ENCODE peak calls at places on chromosome 5, in six cellular contexts. One of them, this sample, is unnamed.

GRCh38 chr5:133902521-133903118 is 65.8 kb downstream of the C5orf15 start:
- DNase-seq in OCI-LY7: no peak
- DNase-seq in MM.1S: no peak
- DNase-seq in SK-N-SH: no peak
- DNase-seq in neural progenitor cell: no peak
- DNase-seq in hepatocyte: no peak
- DNase-seq in this sample: no peak

GRCh38 chr5:139027150-139027549 is 152.0 kb upstream of the LRRTM2 start:
- DNase-seq in hepatocyte: no peak
- DNase-seq in OCI-LY7: no peak
- DNase-seq in SK-N-SH: no peak
- DNase-seq in MM.1S: no peak
- DNase-seq in neural progenitor cell: no peak
- DNase-seq in this sample: no peak

GRCh38 chr5:42767491-42768105 is 11.0 kb downstream of the CCDC152 start:
- DNase-seq in SK-N-SH: peak; percentile 21
- DNase-seq in OCI-LY7: peak; percentile 27
- DNase-seq in MM.1S: peak; percentile 39
- DNase-seq in neural progenitor cell: peak; percentile 34
- DNase-seq in hepatocyte: peak; percentile 49
- DNase-seq in this sample: peak; percentile 74

GRCh38 chr5:43543434-43543833 is 13.4 kb downstream of the PAIP1 start:
- DNase-seq in OCI-LY7: no peak
- DNase-seq in MM.1S: no peak
- DNase-seq in neural progenitor cell: no peak
- DNase-seq in SK-N-SH: no peak
- DNase-seq in hepatocyte: no peak
- DNase-seq in this sample: no peak

GRCh38 chr5:72378636-72379289 is 58.6 kb downstream of the PTCD2 start:
- DNase-seq in OCI-LY7: no peak
- DNase-seq in neural progenitor cell: no peak
- DNase-seq in MM.1S: no peak
- DNase-seq in hepatocyte: peak; percentile 27
- DNase-seq in SK-N-SH: peak; percentile 21
- DNase-seq in this sample: peak; percentile 91

GRCh38 chr5:133754575-133755169 is 142.3 kb upstream of the FSTL4 start:
- DNase-seq in neural progenitor cell: peak; percentile 63
- DNase-seq in SK-N-SH: no peak
- DNase-seq in hepatocyte: peak; percentile 58
- DNase-seq in OCI-LY7: peak; percentile 43
- DNase-seq in MM.1S: peak; percentile 60
- DNase-seq in this sample: peak; percentile 36

GRCh38 chr5:116669261-116670049 is 94.8 kb upstream of the SEMA6A start:
- DNase-seq in SK-N-SH: no peak
- DNase-seq in OCI-LY7: no peak
- DNase-seq in hepatocyte: no peak
- DNase-seq in MM.1S: no peak
- DNase-seq in neural progenitor cell: no peak
- DNase-seq in this sample: no peak

GRCh38 chr5:78511116-78511906 is 137.3 kb downstream of the LHFPL2 start:
- DNase-seq in hepatocyte: no peak
- DNase-seq in MM.1S: no peak
- DNase-seq in SK-N-SH: no peak
- DNase-seq in neural progenitor cell: no peak
- DNase-seq in OCI-LY7: no peak
- DNase-seq in this sample: no peak

GRCh38 chr5:115377468-115378217 is 81.2 kb upstream of the CCDC112 start:
- DNase-seq in MM.1S: peak; percentile 80
- DNase-seq in neural progenitor cell: no peak
- DNase-seq in hepatocyte: peak; percentile 46
- DNase-seq in OCI-LY7: no peak
- DNase-seq in SK-N-SH: no peak
- DNase-seq in this sample: peak; percentile 86

GRCh38 chr5:61263561-61264272 is 68.3 kb upstream of the ZSWIM6 start:
- DNase-seq in SK-N-SH: no peak
- DNase-seq in neural progenitor cell: no peak
- DNase-seq in MM.1S: no peak
- DNase-seq in hepatocyte: no peak
- DNase-seq in OCI-LY7: no peak
- DNase-seq in this sample: no peak

GRCh38 chr5:125257057-125257970 is 510.9 kb upstream of the ZNF608 start:
- DNase-seq in MM.1S: no peak
- DNase-seq in OCI-LY7: no peak
- DNase-seq in SK-N-SH: peak; percentile 6
- DNase-seq in neural progenitor cell: no peak
- DNase-seq in hepatocyte: no peak
- DNase-seq in this sample: no peak

GRCh38 chr5:37847978-37848425 is 8.2 kb upstream of the GDNF start:
- DNase-seq in OCI-LY7: no peak
- DNase-seq in hepatocyte: peak; percentile 14
- DNase-seq in neural progenitor cell: no peak
- DNase-seq in SK-N-SH: no peak
- DNase-seq in MM.1S: peak; percentile 11
- DNase-seq in this sample: peak; percentile 13

GRCh38 chr5:133565993-133566392 is 46.3 kb downstream of the FSTL4 start:
- DNase-seq in hepatocyte: peak; percentile 71
- DNase-seq in SK-N-SH: no peak
- DNase-seq in MM.1S: peak; percentile 46
- DNase-seq in OCI-LY7: peak; percentile 26
- DNase-seq in neural progenitor cell: peak; percentile 76
- DNase-seq in this sample: peak; percentile 40

GRCh38 chr5:138438724-138439536 is at the start of gene REEP2:
- DNase-seq in MM.1S: peak; percentile 65
- DNase-seq in hepatocyte: peak; percentile 88
- DNase-seq in OCI-LY7: peak; percentile 71
- DNase-seq in SK-N-SH: peak; percentile 94
- DNase-seq in neural progenitor cell: peak; percentile 96
- DNase-seq in this sample: peak; percentile 38

GRCh38 chr5:112529525-112529924 is 110.4 kb upstream of the EPB41L4A start:
- DNase-seq in MM.1S: peak; percentile 41
- DNase-seq in neural progenitor cell: peak; percentile 33
- DNase-seq in SK-N-SH: peak; percentile 4
- DNase-seq in hepatocyte: no peak
- DNase-seq in OCI-LY7: peak; percentile 24
- DNase-seq in this sample: peak; percentile 37

GRCh38 chr5:69512740-69513260 is 20.2 kb downstream of the OCLN start:
- DNase-seq in SK-N-SH: no peak
- DNase-seq in neural progenitor cell: no peak
- DNase-seq in OCI-LY7: no peak
- DNase-seq in MM.1S: no peak
- DNase-seq in hepatocyte: peak; percentile 41
- DNase-seq in this sample: peak; percentile 71

GRCh38 chr5:100270323-100270771 is 264.8 kb upstream of the FAM174A start:
- DNase-seq in MM.1S: no peak
- DNase-seq in neural progenitor cell: no peak
- DNase-seq in SK-N-SH: no peak
- DNase-seq in hepatocyte: no peak
- DNase-seq in OCI-LY7: no peak
- DNase-seq in this sample: peak; percentile 9

GRCh38 chr5:95087819-95088317 is 197.0 kb downstream of the MCTP1 start:
- DNase-seq in neural progenitor cell: no peak
- DNase-seq in MM.1S: peak; percentile 72
- DNase-seq in hepatocyte: no peak
- DNase-seq in SK-N-SH: no peak
- DNase-seq in OCI-LY7: no peak
- DNase-seq in this sample: no peak

GRCh38 chr5:167753725-167754490 is 537.5 kb upstream of the WWC1 start:
- DNase-seq in OCI-LY7: no peak
- DNase-seq in hepatocyte: no peak
- DNase-seq in neural progenitor cell: no peak
- DNase-seq in MM.1S: no peak
- DNase-seq in SK-N-SH: no peak
- DNase-seq in this sample: no peak

GRCh38 chr5:61949680-61950435 is 356.1 kb upstream of the KIF2A start:
- DNase-seq in SK-N-SH: no peak
- DNase-seq in OCI-LY7: no peak
- DNase-seq in hepatocyte: no peak
- DNase-seq in neural progenitor cell: no peak
- DNase-seq in MM.1S: no peak
- DNase-seq in this sample: no peak

GRCh38 chr5:43066231-43066798 is 26.2 kb upstream of the ANXA2R start:
- DNase-seq in SK-N-SH: peak; percentile 75
- DNase-seq in MM.1S: peak; percentile 91
- DNase-seq in neural progenitor cell: peak; percentile 91
- DNase-seq in OCI-LY7: peak; percentile 83
- DNase-seq in hepatocyte: peak; percentile 85
- DNase-seq in this sample: peak; percentile 69

GRCh38 chr5:83099001-83099400 is 21.7 kb downstream of the XRCC4 start:
- DNase-seq in SK-N-SH: no peak
- DNase-seq in hepatocyte: no peak
- DNase-seq in MM.1S: no peak
- DNase-seq in OCI-LY7: no peak
- DNase-seq in neural progenitor cell: no peak
- DNase-seq in this sample: no peak

GRCh38 chr5:179187229-179187678 is 127.1 kb downstream of the ZNF354C start:
- DNase-seq in MM.1S: no peak
- DNase-seq in OCI-LY7: no peak
- DNase-seq in hepatocyte: peak; percentile 49
- DNase-seq in SK-N-SH: no peak
- DNase-seq in neural progenitor cell: no peak
- DNase-seq in this sample: no peak
- TF ChIP-seq CTCF in MM.1S: no peak
- TF ChIP-seq CTCF in OCI-LY7: no peak
- TF ChIP-seq CTCF in hepatocyte: peak; percentile 3
- TF ChIP-seq CTCF in SK-N-SH: no peak
- TF ChIP-seq CTCF in neural progenitor cell: peak; percentile 35
- TF ChIP-seq CTCF in this sample: no peak

GRCh38 chr5:75214928-75215327 is 21.8 kb downstream of the ANKRD31 start:
- DNase-seq in SK-N-SH: no peak
- DNase-seq in OCI-LY7: no peak
- DNase-seq in hepatocyte: peak; percentile 10
- DNase-seq in neural progenitor cell: no peak
- DNase-seq in MM.1S: no peak
- DNase-seq in this sample: no peak

GRCh38 chr5:75214409-75214808 is 22.3 kb downstream of the ANKRD31 start:
- DNase-seq in SK-N-SH: no peak
- DNase-seq in neural progenitor cell: no peak
- DNase-seq in hepatocyte: no peak
- DNase-seq in MM.1S: no peak
- DNase-seq in OCI-LY7: no peak
- DNase-seq in this sample: no peak
- TF ChIP-seq EZH2phosphoT487 in SK-N-SH: no peak
- TF ChIP-seq EZH2phosphoT487 in neural progenitor cell: no peak
- TF ChIP-seq EZH2phosphoT487 in hepatocyte: no peak
- TF ChIP-seq EZH2phosphoT487 in MM.1S: no peak
- TF ChIP-seq EZH2phosphoT487 in OCI-LY7: no peak
- TF ChIP-seq EZH2phosphoT487 in this sample: no peak

GRCh38 chr5:144318011-144318410 is 147.3 kb downstream of the KCTD16 start:
- DNase-seq in neural progenitor cell: no peak
- DNase-seq in hepatocyte: no peak
- DNase-seq in MM.1S: no peak
- DNase-seq in SK-N-SH: no peak
- DNase-seq in OCI-LY7: no peak
- DNase-seq in this sample: no peak

GRCh38 chr5:144313147-144313726 is 142.6 kb downstream of the KCTD16 start:
- DNase-seq in MM.1S: no peak
- DNase-seq in OCI-LY7: no peak
- DNase-seq in hepatocyte: no peak
- DNase-seq in SK-N-SH: peak; percentile 6
- DNase-seq in neural progenitor cell: no peak
- DNase-seq in this sample: no peak

GRCh38 chr5:144318460-144318859 is 147.8 kb downstream of the KCTD16 start:
- DNase-seq in neural progenitor cell: peak; percentile 46
- DNase-seq in OCI-LY7: no peak
- DNase-seq in hepatocyte: no peak
- DNase-seq in SK-N-SH: no peak
- DNase-seq in MM.1S: no peak
- DNase-seq in this sample: no peak

GRCh38 chr5:144315026-144315425 is 144.4 kb downstream of the KCTD16 start:
- DNase-seq in SK-N-SH: no peak
- DNase-seq in hepatocyte: no peak
- DNase-seq in MM.1S: no peak
- DNase-seq in neural progenitor cell: no peak
- DNase-seq in OCI-LY7: no peak
- DNase-seq in this sample: no peak

DNA sequence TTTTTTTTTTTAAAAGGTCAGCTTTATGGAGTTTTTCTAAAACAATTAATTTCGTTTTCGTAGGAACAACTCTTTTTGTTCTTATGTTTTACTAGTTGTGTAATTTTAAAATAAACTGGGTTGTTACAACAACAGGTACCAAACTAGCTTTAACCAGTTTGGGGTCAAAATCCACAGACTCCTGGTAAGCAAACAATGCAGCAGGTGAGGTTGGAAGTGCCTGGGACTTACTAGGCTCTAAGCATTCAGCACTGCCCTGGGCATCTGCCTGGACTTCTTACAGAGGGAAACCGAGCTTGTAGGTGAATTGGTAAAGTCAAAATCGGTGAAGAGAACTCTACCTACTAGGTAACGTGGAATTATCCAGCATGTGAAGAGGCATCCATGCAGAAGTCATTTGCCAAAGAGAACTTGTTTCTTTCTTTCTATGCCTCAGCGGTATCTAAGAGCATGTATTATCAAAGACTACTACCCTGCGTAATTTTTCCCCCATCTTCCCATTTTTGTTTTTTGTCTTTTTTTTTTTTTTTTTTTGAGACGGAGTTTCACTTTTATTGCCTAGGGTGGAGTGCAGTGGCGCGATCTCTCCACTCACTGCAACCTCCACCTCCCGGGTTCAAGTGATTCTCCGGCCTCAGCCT is 145.4 kb downstream of the KCTD16 start:
- DNase-seq in hepatocyte: peak; percentile 63
- DNase-seq in MM.1S: no peak
- DNase-seq in neural progenitor cell: no peak
- DNase-seq in SK-N-SH: no peak
- DNase-seq in OCI-LY7: no peak
- DNase-seq in this sample: no peak
- H3K27ac ChIP-seq in hepatocyte: no peak overlapping the region
- H3K27ac ChIP-seq in MM.1S: no peak overlapping the region
- H3K27ac ChIP-seq in neural progenitor cell: no peak overlapping the region
- H3K27ac ChIP-seq in SK-N-SH: no peak overlapping the region
- H3K27ac ChIP-seq in OCI-LY7: no peak overlapping the region
- H3K27ac ChIP-seq in this sample: no peak overlapping the region

GRCh38 chr5:126271141-126271540 is 152.1 kb upstream of the GRAMD2B start:
- DNase-seq in OCI-LY7: no peak
- DNase-seq in SK-N-SH: no peak
- DNase-seq in hepatocyte: no peak
- DNase-seq in neural progenitor cell: no peak
- DNase-seq in MM.1S: no peak
- DNase-seq in this sample: no peak

GRCh38 chr5:126274396-126274795 is 148.8 kb upstream of the GRAMD2B start:
- DNase-seq in hepatocyte: no peak
- DNase-seq in neural progenitor cell: no peak
- DNase-seq in OCI-LY7: no peak
- DNase-seq in SK-N-SH: no peak
- DNase-seq in MM.1S: no peak
- DNase-seq in this sample: peak; percentile 39

GRCh38 chr5:126269511-126269910 is 153.7 kb upstream of the GRAMD2B start:
- DNase-seq in MM.1S: no peak
- DNase-seq in hepatocyte: no peak
- DNase-seq in OCI-LY7: no peak
- DNase-seq in SK-N-SH: no peak
- DNase-seq in neural progenitor cell: no peak
- DNase-seq in this sample: no peak

GRCh38 chr5:126280343-126280742 is 142.9 kb upstream of the GRAMD2B start:
- DNase-seq in neural progenitor cell: no peak
- DNase-seq in hepatocyte: no peak
- DNase-seq in OCI-LY7: no peak
- DNase-seq in SK-N-SH: no peak
- DNase-seq in MM.1S: no peak
- DNase-seq in this sample: no peak

GRCh38 chr5:126274819-126275218 is 148.4 kb upstream of the GRAMD2B start:
- DNase-seq in neural progenitor cell: no peak
- DNase-seq in MM.1S: no peak
- DNase-seq in hepatocyte: no peak
- DNase-seq in OCI-LY7: no peak
- DNase-seq in SK-N-SH: no peak
- DNase-seq in this sample: no peak
- TF ChIP-seq CTCF in neural progenitor cell: no peak
- TF ChIP-seq CTCF in MM.1S: no peak
- TF ChIP-seq CTCF in hepatocyte: no peak
- TF ChIP-seq CTCF in OCI-LY7: no peak
- TF ChIP-seq CTCF in SK-N-SH: no peak
- TF ChIP-seq CTCF in this sample: no peak

This sample was measured in PC-3.